ENCODE peak calls at places on chromosomes 2 and 18, in five cellular contexts. One of them, this sample, is unnamed. For H3K4me1 and H3K9me3, the result is how much of the 10 kb centered on the place peaks cover.

GRCh38 chr2:191289049-191289448 is 43.8 kb downstream of the MYO1B start:
- DNase-seq in transverse colon: no peak
- DNase-seq in IMR-90: no peak
- DNase-seq in heart left ventricle: no peak
- DNase-seq in naive thymus-derived CD4-positive, alpha-beta T cell: no peak
- DNase-seq in this sample: no peak

GRCh38 chr18:66523219-66523991 is 80.5 kb downstream of the CDH19 start:
- DNase-seq in transverse colon: no peak
- DNase-seq in IMR-90: no peak
- DNase-seq in heart left ventricle: no peak
- DNase-seq in naive thymus-derived CD4-positive, alpha-beta T cell: no peak
- DNase-seq in this sample: no peak

GRCh38 chr2:8059255-8059654 is 622.6 kb upstream of the ID2 start:
- DNase-seq in transverse colon: no peak
- DNase-seq in IMR-90: no peak
- DNase-seq in heart left ventricle: no peak
- DNase-seq in naive thymus-derived CD4-positive, alpha-beta T cell: no peak
- DNase-seq in this sample: no peak

GRCh38 chr2:233404227-233404626 is 49.9 kb downstream of the DGKD start:
- DNase-seq in transverse colon: peak
- DNase-seq in IMR-90: peak
- DNase-seq in heart left ventricle: no peak
- DNase-seq in naive thymus-derived CD4-positive, alpha-beta T cell: no peak
- DNase-seq in this sample: peak

GRCh38 chr2:72026819-72027425 is 120.7 kb downstream of the CYP26B1 start:
- DNase-seq in transverse colon: no peak
- DNase-seq in IMR-90: no peak
- DNase-seq in heart left ventricle: no peak
- DNase-seq in naive thymus-derived CD4-positive, alpha-beta T cell: peak
- DNase-seq in this sample: no peak

GRCh38 chr2:74532222-74532621 is 2.5 kb downstream of the HTRA2 start:
- DNase-seq in transverse colon: no peak
- DNase-seq in IMR-90: peak
- DNase-seq in heart left ventricle: no peak
- DNase-seq in naive thymus-derived CD4-positive, alpha-beta T cell: no peak
- DNase-seq in this sample: no peak

GRCh38 chr2:239463541-239464165 is 62.8 kb upstream of the HDAC4 start:
- DNase-seq in transverse colon: peak
- DNase-seq in IMR-90: no peak
- DNase-seq in heart left ventricle: no peak
- DNase-seq in naive thymus-derived CD4-positive, alpha-beta T cell: no peak
- DNase-seq in this sample: no peak

GRCh38 chr2:209114588-209114987 is 309.3 kb upstream of the MAP2 start:
- DNase-seq in transverse colon: no peak
- DNase-seq in IMR-90: no peak
- DNase-seq in heart left ventricle: no peak
- DNase-seq in naive thymus-derived CD4-positive, alpha-beta T cell: no peak
- DNase-seq in this sample: no peak

GRCh38 chr2:134491796-134492441 is 226.9 kb downstream of the TMEM163 start:
- DNase-seq in transverse colon: no peak
- DNase-seq in IMR-90: no peak
- DNase-seq in heart left ventricle: no peak
- DNase-seq in naive thymus-derived CD4-positive, alpha-beta T cell: no peak
- DNase-seq in this sample: no peak

GRCh38 chr2:112642961-112643360 is 2.8 kb upstream of the SLC20A1 start:
- DNase-seq in transverse colon: no peak
- DNase-seq in IMR-90: no peak
- DNase-seq in heart left ventricle: no peak
- DNase-seq in naive thymus-derived CD4-positive, alpha-beta T cell: no peak
- DNase-seq in this sample: no peak

GRCh38 chr18:12429556-12429955 is 21.8 kb downstream of the PRELID3A start:
- DNase-seq in transverse colon: no peak
- DNase-seq in IMR-90: no peak
- DNase-seq in heart left ventricle: no peak
- DNase-seq in naive thymus-derived CD4-positive, alpha-beta T cell: no peak
- DNase-seq in this sample: no peak

GRCh38 chr18:24791736-24792135 is 331.3 kb downstream of the HRH4 start:
- DNase-seq in transverse colon: no peak
- DNase-seq in IMR-90: no peak
- DNase-seq in heart left ventricle: no peak
- DNase-seq in naive thymus-derived CD4-positive, alpha-beta T cell: no peak
- DNase-seq in this sample: no peak

GRCh38 chr2:234763051-234763909 is 188.5 kb upstream of the SH3BP4 start:
- DNase-seq in transverse colon: no peak
- DNase-seq in IMR-90: peak
- DNase-seq in heart left ventricle: peak
- DNase-seq in naive thymus-derived CD4-positive, alpha-beta T cell: no peak
- DNase-seq in this sample: no peak

GRCh38 chr2:175111200-175111657 is 56.8 kb downstream of the ATF2 start:
- DNase-seq in transverse colon: no peak
- DNase-seq in IMR-90: peak
- DNase-seq in heart left ventricle: no peak
- DNase-seq in naive thymus-derived CD4-positive, alpha-beta T cell: no peak
- DNase-seq in this sample: peak

DNA sequence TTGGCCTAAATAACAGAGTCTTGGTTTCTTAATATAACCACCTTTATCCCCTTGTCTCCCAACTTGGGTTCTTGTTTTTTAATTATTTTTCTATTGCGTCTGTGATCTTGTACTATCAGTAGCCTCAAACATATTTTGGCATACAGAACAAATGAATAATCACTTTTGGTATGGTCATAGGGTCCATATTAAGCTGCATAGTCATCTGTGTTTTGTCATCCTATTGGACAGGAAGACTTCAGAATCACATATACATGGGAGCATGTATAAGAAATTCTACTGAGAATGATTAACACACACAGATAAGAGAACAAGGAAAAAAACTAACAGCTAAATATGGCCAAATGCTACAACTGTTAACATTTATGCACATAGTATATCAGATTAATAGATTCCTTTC is 126.0 kb downstream of the MEP1B start:
- DNase-seq in transverse colon: no peak
- DNase-seq in IMR-90: peak
- DNase-seq in heart left ventricle: no peak
- DNase-seq in naive thymus-derived CD4-positive, alpha-beta T cell: no peak
- DNase-seq in this sample: no peak
- H3K27ac ChIP-seq in transverse colon: no peak
- H3K27ac ChIP-seq in IMR-90: no peak
- H3K27ac ChIP-seq in heart left ventricle: no peak
- H3K27ac ChIP-seq in naive thymus-derived CD4-positive, alpha-beta T cell: no peak
- H3K27ac ChIP-seq in this sample: no peak

DNA sequence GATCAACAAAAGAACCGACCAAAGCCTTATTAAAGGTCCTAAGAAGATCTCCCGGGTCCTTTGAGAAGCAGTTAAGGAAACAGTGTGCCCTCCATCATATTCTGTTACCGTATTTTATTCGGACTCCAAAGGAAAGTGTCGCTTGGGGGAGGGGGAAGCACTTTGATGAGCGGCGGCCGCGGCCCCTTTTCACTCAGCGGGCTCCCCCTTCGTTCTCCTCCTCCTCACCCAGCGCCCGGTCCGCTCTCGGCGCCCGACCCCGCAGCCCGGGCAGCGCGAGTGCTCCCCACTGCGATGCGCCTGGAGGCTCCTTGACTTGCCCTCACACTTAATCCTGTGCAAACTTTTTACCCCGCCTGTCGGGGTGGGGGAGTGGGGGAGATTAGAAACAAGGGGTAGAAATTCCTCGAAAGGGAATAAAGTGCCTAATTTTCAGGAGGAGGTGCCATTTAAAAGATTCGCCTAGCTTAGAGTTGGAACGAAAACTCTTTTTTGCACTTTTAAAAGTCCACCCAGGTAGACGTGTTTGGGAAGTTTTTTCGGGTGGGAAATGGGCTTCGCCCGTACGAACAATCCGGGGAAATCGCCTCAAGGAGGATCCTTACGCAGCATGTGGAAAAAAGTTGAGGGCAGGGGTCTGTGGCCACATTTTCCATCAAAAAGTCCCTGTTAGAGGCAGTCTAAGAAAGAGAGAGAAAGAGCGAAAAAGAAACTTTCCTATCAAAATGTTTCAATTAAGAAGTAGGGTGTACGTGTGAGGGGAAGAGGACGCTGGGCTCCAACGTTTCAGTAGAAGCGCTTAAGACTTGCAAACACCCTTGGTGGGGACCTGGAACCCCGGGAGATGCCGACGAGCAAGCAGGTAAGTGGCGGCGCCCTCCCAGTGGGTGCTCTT is 1.1 kb upstream of the OTX1 start:
- DNase-seq in transverse colon: no peak
- DNase-seq in IMR-90: peak
- DNase-seq in heart left ventricle: no peak
- DNase-seq in naive thymus-derived CD4-positive, alpha-beta T cell: no peak
- DNase-seq in this sample: no peak
- H3K4me1 ChIP-seq in transverse colon: under half
- H3K4me1 ChIP-seq in IMR-90: under half
- H3K4me1 ChIP-seq in heart left ventricle: half or more
- H3K4me1 ChIP-seq in naive thymus-derived CD4-positive, alpha-beta T cell: under half
- H3K4me1 ChIP-seq in this sample: under half

DNA sequence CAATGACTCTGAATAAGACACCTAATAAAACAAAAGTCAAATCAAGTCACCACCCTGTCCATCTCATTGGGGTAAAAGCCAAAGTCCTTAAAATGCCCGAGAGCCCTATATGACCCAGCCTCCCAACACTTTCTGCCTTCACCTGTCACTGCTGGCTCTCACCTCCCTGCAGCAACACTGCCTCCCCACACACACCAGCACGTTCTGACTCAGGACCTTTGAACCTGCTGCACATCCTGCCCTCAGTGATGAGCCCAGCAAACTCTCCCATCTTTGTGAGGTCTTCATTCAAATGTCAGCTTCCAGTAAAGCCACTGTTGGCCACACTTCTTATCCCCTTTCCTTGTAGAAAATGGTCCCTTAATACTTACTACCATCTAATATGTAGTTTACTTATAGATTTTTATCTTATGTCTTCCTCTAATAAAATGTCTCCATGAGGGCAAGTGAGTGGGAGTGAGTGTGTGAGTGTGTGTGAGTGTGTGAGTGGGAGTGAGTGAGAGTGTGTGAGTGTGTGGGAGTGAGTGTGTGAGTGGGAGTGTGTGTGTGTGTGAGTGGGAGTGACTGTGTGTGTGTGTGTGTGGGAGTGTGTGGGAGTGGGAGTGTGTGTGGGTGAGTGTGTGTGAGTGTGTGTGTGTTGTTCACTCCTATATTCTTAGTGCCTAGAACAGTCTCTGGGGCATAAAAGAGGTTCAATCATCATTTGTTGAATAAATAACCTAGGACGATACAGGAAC is 504.7 kb downstream of the EIPR1 start:
- DNase-seq in transverse colon: no peak
- DNase-seq in IMR-90: no peak
- DNase-seq in heart left ventricle: no peak
- DNase-seq in naive thymus-derived CD4-positive, alpha-beta T cell: no peak
- DNase-seq in this sample: no peak
- H3K9me3 ChIP-seq in transverse colon: under half
- H3K9me3 ChIP-seq in IMR-90: half or more
- H3K9me3 ChIP-seq in heart left ventricle: under half
- H3K9me3 ChIP-seq in naive thymus-derived CD4-positive, alpha-beta T cell: under half
- H3K9me3 ChIP-seq in this sample: under half

DNA sequence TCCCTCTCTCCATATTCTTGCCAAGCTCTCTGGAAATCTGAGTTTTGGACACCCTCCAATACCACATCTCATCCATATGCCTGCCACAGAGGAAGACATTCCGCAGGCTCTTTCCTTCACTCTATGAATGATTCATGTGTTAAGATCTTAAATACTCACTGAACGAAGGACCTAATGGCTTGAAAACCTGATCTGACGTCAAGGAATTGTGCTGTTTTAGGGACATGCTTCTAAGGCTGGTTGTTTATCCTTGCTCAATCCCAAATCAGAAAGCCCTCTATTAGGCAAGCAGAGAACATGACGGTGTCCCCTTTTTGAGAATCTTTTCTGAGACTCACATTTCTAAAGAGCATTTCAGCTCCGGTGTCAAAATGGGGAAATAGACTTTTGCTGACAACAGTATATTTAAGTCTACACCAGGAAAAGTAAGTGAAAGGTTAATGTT is 83.7 kb upstream of the GALNT5 start:
- DNase-seq in transverse colon: no peak
- DNase-seq in IMR-90: peak
- DNase-seq in heart left ventricle: no peak
- DNase-seq in naive thymus-derived CD4-positive, alpha-beta T cell: no peak
- DNase-seq in this sample: no peak
- H3K27ac ChIP-seq in transverse colon: peak
- H3K27ac ChIP-seq in IMR-90: peak
- H3K27ac ChIP-seq in heart left ventricle: no peak
- H3K27ac ChIP-seq in naive thymus-derived CD4-positive, alpha-beta T cell: no peak
- H3K27ac ChIP-seq in this sample: no peak

DNA sequence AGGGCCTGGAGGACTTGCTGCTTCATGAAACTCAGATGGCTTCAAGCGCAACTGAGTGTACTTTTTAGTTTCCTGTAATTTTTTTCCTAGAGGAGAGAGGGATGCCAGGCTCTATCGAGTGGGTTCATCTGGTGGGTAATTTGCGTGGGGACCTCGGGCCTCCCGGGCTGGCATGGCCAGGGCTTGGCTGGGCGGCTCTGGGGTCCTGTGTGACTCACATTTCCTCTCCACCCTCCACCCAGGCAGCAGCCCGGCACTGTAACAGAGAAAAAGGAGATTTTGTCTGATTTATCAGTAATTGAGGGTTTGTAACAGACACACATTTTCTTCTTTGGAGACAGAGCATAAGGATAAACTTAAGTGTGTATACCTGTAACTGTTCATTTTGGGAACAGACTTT is 64.2 kb downstream of the NFATC1 start:
- DNase-seq in transverse colon: no peak
- DNase-seq in IMR-90: no peak
- DNase-seq in heart left ventricle: no peak
- DNase-seq in naive thymus-derived CD4-positive, alpha-beta T cell: no peak
- DNase-seq in this sample: no peak
- H3K4me1 ChIP-seq in transverse colon: under half
- H3K4me1 ChIP-seq in IMR-90: under half
- H3K4me1 ChIP-seq in heart left ventricle: under half
- H3K4me1 ChIP-seq in naive thymus-derived CD4-positive, alpha-beta T cell: under half
- H3K4me1 ChIP-seq in this sample: under half

DNA sequence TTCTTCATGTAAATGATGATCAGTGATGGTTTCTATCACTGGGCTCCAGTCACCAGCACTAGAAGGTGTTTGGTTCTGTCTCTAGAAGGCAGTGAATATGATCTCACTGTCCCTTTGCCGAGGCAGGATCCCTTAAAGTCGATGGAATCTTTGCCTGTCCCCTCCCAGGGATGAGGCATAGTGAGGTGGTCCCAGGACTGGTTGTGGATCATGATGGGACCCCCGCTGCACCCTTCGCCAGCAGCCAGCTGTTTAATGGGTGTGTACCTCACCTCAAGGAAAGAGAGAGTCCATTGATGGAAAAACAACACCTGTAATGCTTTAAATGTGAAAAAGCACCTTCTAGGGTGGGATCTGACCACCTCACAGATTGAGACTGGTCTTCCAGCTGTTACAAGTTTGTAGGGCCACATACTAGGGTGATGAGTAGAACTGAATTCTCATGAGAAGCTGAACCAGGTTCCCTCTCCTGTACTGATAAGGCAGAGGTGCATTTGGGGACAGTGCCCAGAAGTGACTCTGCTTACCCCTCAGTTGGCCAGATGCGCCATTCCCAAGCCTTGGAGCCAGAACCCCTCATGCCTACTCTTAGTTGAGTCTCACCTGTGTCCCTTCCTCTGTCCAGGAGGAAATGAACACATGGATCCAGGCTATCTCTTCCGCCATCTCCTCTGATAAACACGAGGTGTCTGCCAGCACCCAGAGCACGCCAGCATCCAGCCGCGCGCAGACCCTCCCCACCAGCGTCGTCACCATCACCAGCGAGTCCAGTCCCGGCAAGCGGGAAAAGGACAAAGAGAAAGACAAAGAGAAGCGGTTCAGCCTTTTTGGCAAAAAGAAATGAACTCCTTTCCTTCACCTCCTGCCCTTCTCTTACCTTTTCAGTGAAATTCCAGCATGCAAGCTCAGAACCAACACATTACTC is 55.5 kb upstream of the EML6 start:
- DNase-seq in transverse colon: no peak
- DNase-seq in IMR-90: no peak
- DNase-seq in heart left ventricle: no peak
- DNase-seq in naive thymus-derived CD4-positive, alpha-beta T cell: no peak
- DNase-seq in this sample: no peak
- H3K9me3 ChIP-seq in transverse colon: under half
- H3K9me3 ChIP-seq in IMR-90: under half
- H3K9me3 ChIP-seq in heart left ventricle: under half
- H3K9me3 ChIP-seq in naive thymus-derived CD4-positive, alpha-beta T cell: under half
- H3K9me3 ChIP-seq in this sample: under half